ENCODE peak calls at places on chromosome 12, in ten cellular contexts. K is GM23338; O is activated CD8-positive, alpha-beta memory T cell treated with anti-CD3 and anti-CD28 coated beads, Interleukin-2, amount 50 U/mL, for 4 hours; F is erythroblast; M is foreskin keratinocyte; Y is activated T-cell treated with anti-CD3 and anti-CD28 coated beads for 1 hour; W is stimulated activated CD8-positive, alpha-beta memory T cell treated with anti-CD3 and anti-CD28 coated beads, Interleukin-7, amount 100 ng/mL, for 24 hours; L is WTC11; J is aorta; S is ELR. H is an unnamed sample.
A peak's percentile ranks its signal among the peaks of the same experiment; 100 is the strongest.

GRCh38 chr12:5076761-5077160 is 33.1 kb downstream of the KCNA5 start:
- DNase-seq in K (no peak), O (no peak), F (no peak), M (no peak), Y (no peak), W (no peak), L (no peak), J (peak; percentile 81), S (no peak), H (no peak)

GRCh38 chr12:124776126-124776513 is 87.5 kb downstream of the SCARB1 start:
- DNase-seq in K (no peak), O (no peak), F (no peak), M (no peak), Y (no peak), W (no peak), L (no peak), J (no peak), S (no peak), H (no peak)

GRCh38 chr12:107352347-107353081 is 259.2 kb upstream of the CRY1 start:
- DNase-seq in K (no peak), O (peak; percentile 37), F (no peak), M (no peak), Y (no peak), W (no peak), L (no peak), J (no peak), S (no peak), H (no peak)

GRCh38 chr12:102227954-102228353 is 30.3 kb upstream of the PMCH start:
- DNase-seq in K (no peak), O (no peak), F (no peak), M (no peak), Y (no peak), W (no peak), L (no peak), J (no peak), S (no peak), H (no peak)

GRCh38 chr12:46154221-46154975 is 114.4 kb downstream of the SLC38A1 start:
- DNase-seq in K (no peak), O (no peak), F (no peak), M (peak; percentile 80), Y (no peak), W (no peak), L (no peak), J (no peak), S (peak; percentile 92), H (no peak)

GRCh38 chr12:20220339-20220738 is 148.0 kb upstream of the PDE3A start:
- DNase-seq in K (peak; percentile 69), O (no peak), F (no peak), M (no peak), Y (no peak), W (no peak), L (peak; percentile 14), J (no peak), S (peak; percentile 12), H (no peak)

GRCh38 chr12:127411141-127411915 is 855.6 kb upstream of the TMEM132C start:
- DNase-seq in K (no peak), O (no peak), F (no peak), M (peak; percentile 73), Y (no peak), W (no peak), L (no peak), J (no peak), S (no peak), H (no peak)

GRCh38 chr12:14435627-14436026 is 70.1 kb downstream of the ATF7IP start:
- DNase-seq in K (no peak), O (no peak), F (no peak), M (no peak), Y (no peak), W (no peak), L (no peak), J (no peak), S (no peak), H (no peak)

GRCh38 chr12:50192241-50192640 is 25.1 kb upstream of the CERS5 start:
- DNase-seq in K (no peak), O (no peak), F (no peak), M (no peak), Y (no peak), W (no peak), L (no peak), J (no peak), S (no peak), H (no peak)

GRCh38 chr12:49980501-49981158 is 7.9 kb downstream of the AQP6 start:
- DNase-seq in K (no peak), O (no peak), F (peak; percentile 49), M (no peak), Y (no peak), W (no peak), L (no peak), J (no peak), S (no peak), H (no peak)

GRCh38 chr12:11174022-11174421 is 3.0 kb downstream of the SMIM10L1 start:
- DNase-seq in K (no peak), O (no peak), F (peak; percentile 41), M (no peak), Y (no peak), W (no peak), L (no peak), J (no peak), S (peak; percentile 5), H (no peak)

GRCh38 chr12:56299308-56299852 is 750 bp downstream of the CS start:
- DNase-seq in K (no peak), O (peak; percentile 21), F (peak; percentile 74), M (peak; percentile 47), Y (no peak), W (no peak), L (no peak), J (no peak), S (peak; percentile 45), H (no peak)

GRCh38 chr12:111993290-111994150 is 19.4 kb downstream of the TMEM116 start:
- DNase-seq in K (no peak), O (no peak), F (peak; percentile 25), M (no peak), Y (no peak), W (no peak), L (no peak), J (no peak), S (no peak), H (peak; percentile 42)

H was measured in GM06990.